ENCODE peak calls at places on chromosomes 11 and 22, in six cellular contexts. One of them, this sample, is unnamed. For H3K9me2, the result is how much of the 10 kb centered on the place peaks cover.

GRCh38 chr22:28930357-28931007 is 47.1 kb downstream of the ZNRF3 start:
- DNase-seq in hepatocyte: no peak
- DNase-seq in HCT116: no peak
- DNase-seq in GM23338: no peak
- DNase-seq in PC-3: no peak
- DNase-seq in GM23248: no peak
- DNase-seq in this sample: no peak

GRCh38 chr11:12284321-12285050 is 92.9 kb upstream of the PARVA start:
- DNase-seq in hepatocyte: no peak
- DNase-seq in HCT116: no peak
- DNase-seq in GM23338: no peak
- DNase-seq in PC-3: no peak
- DNase-seq in GM23248: peak
- DNase-seq in this sample: no peak

GRCh38 chr11:74010306-74010981 is 1.6 kb upstream of the UCP3 start:
- DNase-seq in hepatocyte: no peak
- DNase-seq in HCT116: no peak
- DNase-seq in GM23338: no peak
- DNase-seq in PC-3: no peak
- DNase-seq in GM23248: no peak
- DNase-seq in this sample: no peak

GRCh38 chr11:31050061-31050790 is 319.3 kb downstream of the DCDC1 start:
- DNase-seq in hepatocyte: peak
- DNase-seq in HCT116: no peak
- DNase-seq in GM23338: no peak
- DNase-seq in PC-3: no peak
- DNase-seq in GM23248: no peak
- DNase-seq in this sample: no peak

GRCh38 chr11:65376138-65376713 is 6.2 kb downstream of the SLC25A45 start:
- DNase-seq in hepatocyte: no peak
- DNase-seq in HCT116: no peak
- DNase-seq in GM23338: no peak
- DNase-seq in PC-3: no peak
- DNase-seq in GM23248: no peak
- DNase-seq in this sample: no peak

GRCh38 chr11:8801121-8801520 is 109.9 kb upstream of the AKIP1 start:
- DNase-seq in hepatocyte: no peak
- DNase-seq in HCT116: no peak
- DNase-seq in GM23338: no peak
- DNase-seq in PC-3: no peak
- DNase-seq in GM23248: no peak
- DNase-seq in this sample: no peak

GRCh38 chr22:20805972-20806471 is 32.1 kb downstream of the SERPIND1 start:
- DNase-seq in hepatocyte: no peak
- DNase-seq in HCT116: no peak
- DNase-seq in GM23338: no peak
- DNase-seq in PC-3: peak
- DNase-seq in GM23248: peak
- DNase-seq in this sample: no peak

GRCh38 chr11:33296695-33297094 is 39.5 kb downstream of the HIPK3 start:
- DNase-seq in hepatocyte: no peak
- DNase-seq in HCT116: no peak
- DNase-seq in GM23338: no peak
- DNase-seq in PC-3: no peak
- DNase-seq in GM23248: no peak
- DNase-seq in this sample: no peak

GRCh38 chr11:134014502-134014901 is 54.4 kb upstream of the JAM3 start:
- DNase-seq in hepatocyte: no peak
- DNase-seq in HCT116: no peak
- DNase-seq in GM23338: peak
- DNase-seq in PC-3: no peak
- DNase-seq in GM23248: peak
- DNase-seq in this sample: no peak

GRCh38 chr11:100866453-100866852 is 179.4 kb downstream of the ARHGAP42 start:
- DNase-seq in hepatocyte: no peak
- DNase-seq in HCT116: no peak
- DNase-seq in GM23338: no peak
- DNase-seq in PC-3: no peak
- DNase-seq in GM23248: no peak
- DNase-seq in this sample: no peak

GRCh38 chr11:134437821-134438220 is 25.8 kb upstream of the B3GAT1 start:
- DNase-seq in hepatocyte: no peak
- DNase-seq in HCT116: no peak
- DNase-seq in GM23338: no peak
- DNase-seq in PC-3: no peak
- DNase-seq in GM23248: no peak
- DNase-seq in this sample: no peak

GRCh38 chr22:38843716-38844660 is at the start of gene NPTXR:
- DNase-seq in hepatocyte: peak
- DNase-seq in HCT116: no peak
- DNase-seq in GM23338: peak
- DNase-seq in PC-3: peak
- DNase-seq in GM23248: peak
- DNase-seq in this sample: no peak

GRCh38 chr22:37000676-37001534 is 18.3 kb downstream of the TST start:
- DNase-seq in hepatocyte: no peak
- DNase-seq in HCT116: no peak
- DNase-seq in GM23338: no peak
- DNase-seq in PC-3: no peak
- DNase-seq in GM23248: no peak
- DNase-seq in this sample: no peak

GRCh38 chr11:102117472-102118113 is 7.3 kb downstream of the YAP1 start:
- DNase-seq in hepatocyte: no peak
- DNase-seq in HCT116: no peak
- DNase-seq in GM23338: no peak
- DNase-seq in PC-3: peak
- DNase-seq in GM23248: peak
- DNase-seq in this sample: no peak

GRCh38 chr11:128946646-128947045 is 4.0 kb upstream of the TP53AIP1 start:
- DNase-seq in hepatocyte: no peak
- DNase-seq in HCT116: no peak
- DNase-seq in GM23338: no peak
- DNase-seq in PC-3: no peak
- DNase-seq in GM23248: no peak
- DNase-seq in this sample: no peak

GRCh38 chr11:91199866-91200265 is 977.0 kb upstream of the CHORDC1 start:
- DNase-seq in hepatocyte: no peak
- DNase-seq in HCT116: no peak
- DNase-seq in GM23338: peak
- DNase-seq in PC-3: no peak
- DNase-seq in GM23248: no peak
- DNase-seq in this sample: no peak

DNA sequence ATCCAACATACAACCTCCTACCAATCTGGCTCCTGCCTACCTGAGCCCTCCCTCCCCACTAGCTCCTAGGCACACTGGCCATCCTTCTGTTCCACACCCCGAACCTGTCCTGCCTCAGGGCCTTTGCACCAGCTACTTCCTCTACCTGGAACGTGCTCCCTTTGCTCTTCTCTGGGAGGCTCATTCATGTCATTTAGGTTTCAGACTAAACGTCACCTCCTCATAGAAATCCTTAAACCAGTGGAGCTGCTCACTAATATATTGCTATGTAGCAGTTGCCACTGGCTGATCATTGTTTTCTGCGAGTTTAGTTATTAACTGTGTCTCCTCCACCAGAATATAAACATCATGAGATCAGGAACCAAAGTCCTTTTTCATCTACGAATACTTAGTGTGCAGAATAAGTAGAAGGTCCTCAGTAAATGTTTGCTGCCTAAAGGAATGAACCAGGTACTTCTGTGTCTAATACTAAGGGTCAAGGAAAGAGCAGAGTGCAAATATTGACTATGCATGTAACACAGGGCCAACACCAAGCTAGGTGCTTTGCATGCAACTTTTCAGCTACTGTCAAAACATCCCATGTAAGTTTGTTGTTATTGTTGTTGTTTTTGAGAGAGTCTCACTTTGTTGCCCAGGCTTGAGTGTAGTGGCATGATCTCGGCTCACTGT is 277.6 kb upstream of the SYN3 start:
- DNase-seq in hepatocyte: peak
- DNase-seq in HCT116: no peak
- DNase-seq in GM23338: no peak
- DNase-seq in PC-3: no peak
- DNase-seq in GM23248: no peak
- DNase-seq in this sample: no peak
- H3K9me2 ChIP-seq in hepatocyte: under half
- H3K9me2 ChIP-seq in HCT116: under half
- H3K9me2 ChIP-seq in GM23338: under half
- H3K9me2 ChIP-seq in PC-3: under half
- H3K9me2 ChIP-seq in GM23248: under half
- H3K9me2 ChIP-seq in this sample: under half

GRCh38 chr22:44573451-44573850 is 75.4 kb upstream of the RTL6 start:
- DNase-seq in hepatocyte: no peak
- DNase-seq in HCT116: no peak
- DNase-seq in GM23338: no peak
- DNase-seq in PC-3: no peak
- DNase-seq in GM23248: no peak
- DNase-seq in this sample: no peak

GRCh38 chr22:44572414-44573207 is 74.6 kb upstream of the RTL6 start:
- DNase-seq in hepatocyte: no peak
- DNase-seq in HCT116: no peak
- DNase-seq in GM23338: no peak
- DNase-seq in PC-3: no peak
- DNase-seq in GM23248: peak
- DNase-seq in this sample: no peak

GRCh38 chr22:44571566-44572413 is 73.8 kb upstream of the RTL6 start:
- DNase-seq in hepatocyte: no peak
- DNase-seq in HCT116: no peak
- DNase-seq in GM23338: no peak
- DNase-seq in PC-3: no peak
- DNase-seq in GM23248: no peak
- DNase-seq in this sample: no peak

GRCh38 chr22:44569516-44569915 is 71.5 kb upstream of the RTL6 start:
- DNase-seq in hepatocyte: no peak
- DNase-seq in HCT116: no peak
- DNase-seq in GM23338: no peak
- DNase-seq in PC-3: no peak
- DNase-seq in GM23248: no peak
- DNase-seq in this sample: no peak

DNA sequence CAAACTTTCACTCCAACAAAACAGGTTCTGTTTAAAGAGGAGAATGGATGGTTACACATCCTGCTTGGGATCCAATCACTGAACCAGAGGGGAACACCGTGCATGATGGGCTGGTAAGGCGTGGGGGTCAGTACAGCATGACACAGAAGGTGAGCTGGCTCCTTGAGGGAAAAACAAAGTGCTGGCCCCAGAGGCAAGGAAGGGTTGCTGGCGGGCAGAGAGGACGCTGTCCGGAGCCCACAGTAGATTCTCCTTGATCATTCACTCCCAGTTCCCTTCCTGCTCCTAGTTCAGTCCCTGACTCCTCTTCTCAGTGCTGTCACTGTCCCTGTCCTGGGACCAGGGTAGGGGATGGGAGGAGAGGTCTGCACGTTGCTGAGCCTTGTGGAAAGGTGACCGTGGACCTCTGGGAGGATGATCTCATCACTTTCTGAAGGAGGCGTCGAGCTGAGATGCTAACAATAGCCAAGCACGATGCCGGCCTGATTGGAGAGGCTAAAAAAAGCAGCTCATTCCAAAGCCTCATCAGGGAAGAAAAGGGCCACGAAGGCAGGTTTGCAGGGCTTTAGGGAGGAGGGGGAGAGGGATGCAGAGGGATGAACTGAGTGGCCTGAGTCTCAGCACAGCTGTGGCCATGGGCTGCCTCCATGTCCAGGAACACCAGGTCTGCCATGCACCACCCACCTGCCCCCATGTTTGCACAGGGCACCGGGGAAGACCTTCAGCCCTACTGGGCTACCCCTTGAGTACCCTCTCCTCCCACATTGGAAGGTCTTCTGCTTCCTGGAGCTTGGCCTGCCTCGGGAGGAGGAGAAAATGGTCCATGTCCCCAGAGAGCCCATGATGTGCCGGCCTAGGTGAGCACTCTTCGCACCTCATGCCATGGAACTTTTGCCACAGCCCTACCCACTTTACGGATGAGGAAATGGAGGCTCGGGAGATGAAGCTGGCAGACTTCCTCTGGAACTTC is 72.7 kb upstream of the RTL6 start:
- DNase-seq in hepatocyte: no peak
- DNase-seq in HCT116: no peak
- DNase-seq in GM23338: no peak
- DNase-seq in PC-3: no peak
- DNase-seq in GM23248: no peak
- DNase-seq in this sample: no peak
- TF ChIP-seq EZH2phosphoT487 in hepatocyte: no peak
- TF ChIP-seq EZH2phosphoT487 in HCT116: no peak
- TF ChIP-seq EZH2phosphoT487 in GM23338: no peak
- TF ChIP-seq EZH2phosphoT487 in PC-3: no peak
- TF ChIP-seq EZH2phosphoT487 in GM23248: no peak
- TF ChIP-seq EZH2phosphoT487 in this sample: no peak

GRCh38 chr11:78910322-78910721 is 335.7 kb upstream of the NARS2 start:
- DNase-seq in hepatocyte: no peak
- DNase-seq in HCT116: no peak
- DNase-seq in GM23338: no peak
- DNase-seq in PC-3: no peak
- DNase-seq in GM23248: no peak
- DNase-seq in this sample: peak

GRCh38 chr11:78916759-78917158 is 342.1 kb upstream of the NARS2 start:
- DNase-seq in hepatocyte: no peak
- DNase-seq in HCT116: no peak
- DNase-seq in GM23338: no peak
- DNase-seq in PC-3: peak
- DNase-seq in GM23248: peak
- DNase-seq in this sample: no peak

GRCh38 chr11:78909386-78909785 is 334.7 kb upstream of the NARS2 start:
- DNase-seq in hepatocyte: no peak
- DNase-seq in HCT116: no peak
- DNase-seq in GM23338: no peak
- DNase-seq in PC-3: no peak
- DNase-seq in GM23248: no peak
- DNase-seq in this sample: no peak

GRCh38 chr11:78912778-78913177 is 338.1 kb upstream of the NARS2 start:
- DNase-seq in hepatocyte: no peak
- DNase-seq in HCT116: no peak
- DNase-seq in GM23338: no peak
- DNase-seq in PC-3: no peak
- DNase-seq in GM23248: no peak
- DNase-seq in this sample: no peak

DNA sequence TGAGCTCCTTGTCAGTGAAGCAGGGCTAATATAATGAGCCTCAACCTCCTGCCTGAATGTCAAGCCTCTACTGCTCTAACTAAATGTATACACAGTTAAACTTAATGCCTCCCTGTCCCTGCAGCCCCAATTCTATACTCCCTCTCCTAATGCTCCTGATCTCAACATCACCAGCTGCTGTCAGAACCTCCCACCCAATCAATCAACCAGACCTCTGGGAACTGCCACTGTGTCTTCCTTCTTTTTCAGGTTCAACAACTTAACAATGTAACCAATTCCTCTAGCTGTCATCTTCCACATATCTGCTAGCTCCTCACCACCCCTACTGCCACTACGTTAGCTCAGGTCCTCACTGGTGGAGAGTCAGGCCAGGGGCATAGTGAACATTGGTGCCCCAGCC is 339.8 kb upstream of the NARS2 start:
- DNase-seq in hepatocyte: no peak
- DNase-seq in HCT116: no peak
- DNase-seq in GM23338: no peak
- DNase-seq in PC-3: no peak
- DNase-seq in GM23248: no peak
- DNase-seq in this sample: no peak
- TF ChIP-seq EZH2 in hepatocyte: no peak
- TF ChIP-seq EZH2 in HCT116: no peak
- TF ChIP-seq EZH2 in GM23338: no peak
- TF ChIP-seq EZH2 in PC-3: no peak
- TF ChIP-seq EZH2 in GM23248: no peak
- TF ChIP-seq EZH2 in this sample: no peak

GRCh38 chr11:69125861-69126260 is 29.9 kb upstream of the SMIM38 start:
- DNase-seq in hepatocyte: no peak
- DNase-seq in HCT116: no peak
- DNase-seq in GM23338: no peak
- DNase-seq in PC-3: no peak
- DNase-seq in GM23248: no peak
- DNase-seq in this sample: no peak
- H3K9me2 ChIP-seq in hepatocyte: under half
- H3K9me2 ChIP-seq in HCT116: under half
- H3K9me2 ChIP-seq in GM23338: under half
- H3K9me2 ChIP-seq in PC-3: under half
- H3K9me2 ChIP-seq in GM23248: under half
- H3K9me2 ChIP-seq in this sample: under half